ENCODE peak calls at places on chromosomes 16 and 17, in seven cellular contexts. J, E, I, G, B, N and K are unnamed samples.

GRCh38 chr16:72894291-72895151 is 153.4 kb downstream of the ZFHX3 start:
- DNase-seq in J (no peak), E (no peak), I (no peak), G (peak; percentile 77), B (no peak), N (no peak), K (no peak)

GRCh38 chr16:89737341-89738071 is 16.2 kb downstream of the ZNF276 start:
- DNase-seq in J (no peak), E (no peak), I (no peak), G (no peak), B (no peak), N (no peak), K (no peak)

GRCh38 chr17:76446449-76447231 is 6.3 kb downstream of the UBE2O start:
- DNase-seq in J (no peak), E (no peak), I (peak; percentile 75), G (peak; percentile 28), B (peak; percentile 84), N (no peak), K (peak; percentile 20)

GRCh38 chr17:57677301-57677700 is 67.8 kb downstream of the CCDC182 start:
- DNase-seq in J (no peak), E (no peak), I (no peak), G (no peak), B (no peak), N (no peak), K (no peak)

GRCh38 chr17:38660097-38661026 is 14.4 kb downstream of the EPOP start:
- DNase-seq in J (no peak), E (no peak), I (no peak), G (no peak), B (no peak), N (no peak), K (peak; percentile 45)

GRCh38 chr16:57764341-57765159 is 29.0 kb downstream of the KATNB1 start:
- DNase-seq in J (peak; percentile 95), E (peak; percentile 64), I (peak; percentile 90), G (peak; percentile 71), B (peak; percentile 46), N (peak; percentile 93), K (peak; percentile 81)

GRCh38 chr17:12386240-12386639 is 279.4 kb upstream of the MYOCD start:
- DNase-seq in J (no peak), E (no peak), I (no peak), G (no peak), B (no peak), N (no peak), K (no peak)

GRCh38 chr16:19167710-19168172 is 299 bp upstream of the SYT17 start:
- DNase-seq in J (peak; percentile 81), E (peak; percentile 50), I (peak; percentile 60), G (peak; percentile 65), B (peak; percentile 60), N (peak; percentile 93), K (peak; percentile 66)

GRCh38 chr16:50685456-50686058 is 4.4 kb upstream of the SNX20 start:
- DNase-seq in J (no peak), E (no peak), I (no peak), G (no peak), B (no peak), N (no peak), K (peak; percentile 87)

GRCh38 chr16:87264634-87265033 is 52.6 kb downstream of the C16orf95 start:
- DNase-seq in J (no peak), E (no peak), I (no peak), G (no peak), B (peak; percentile 46), N (no peak), K (no peak)

GRCh38 chr16:31134625-31135534 is 647 bp downstream of the PRSS8 start:
- DNase-seq in J (peak; percentile 63), E (no peak), I (no peak), G (no peak), B (no peak), N (no peak), K (peak; percentile 49)

GRCh38 chr17:41462705-41463104 is 4.5 kb downstream of the KRT32 start:
- DNase-seq in J (no peak), E (no peak), I (no peak), G (no peak), B (no peak), N (no peak), K (no peak)

GRCh38 chr17:79518330-79519151 is 92.3 kb downstream of the RBFOX3 start:
- DNase-seq in J (no peak), E (no peak), I (no peak), G (no peak), B (no peak), N (peak; percentile 71), K (no peak)

GRCh38 chr17:32569171-32570080 is 82.6 kb downstream of the CDK5R1 start:
- DNase-seq in J (no peak), E (no peak), I (no peak), G (peak; percentile 5), B (no peak), N (no peak), K (no peak)

GRCh38 chr17:12024332-12024731 is 3.7 kb downstream of the MAP2K4 start:
- DNase-seq in J (no peak), E (no peak), I (peak; percentile 68), G (no peak), B (peak; percentile 77), N (no peak), K (no peak)

GRCh38 chr16:27972500-27972899 is 91.0 kb downstream of the GSG1L start:
- DNase-seq in J (peak; percentile 62), E (no peak), I (peak; percentile 73), G (peak; percentile 49), B (peak; percentile 51), N (peak; percentile 59), K (peak; percentile 59)

GRCh38 chr17:62164712-62165377 is 99.8 kb upstream of the MED13 start:
- DNase-seq in J (no peak), E (no peak), I (no peak), G (no peak), B (no peak), N (no peak), K (no peak)

GRCh38 chr17:74354123-74354522 is 7.5 kb downstream of the BTBD17 start:
- DNase-seq in J (peak; percentile 88), E (no peak), I (peak; percentile 74), G (no peak), B (peak; percentile 67), N (peak; percentile 94), K (peak; percentile 78)

GRCh38 chr16:51120289-51121008 is 30.6 kb downstream of the SALL1 start:
- DNase-seq in J (no peak), E (no peak), I (no peak), G (no peak), B (peak; percentile 98), N (no peak), K (no peak)

GRCh38 chr17:3885970-3886369 is 6.9 kb downstream of the CAMKK1 start:
- DNase-seq in J (no peak), E (no peak), I (no peak), G (peak; percentile 29), B (no peak), N (no peak), K (peak; percentile 50)

GRCh38 chr17:77495575-77495974 is 354.8 kb downstream of the SEC14L1 start:
- DNase-seq in J (peak; percentile 4), E (no peak), I (no peak), G (no peak), B (no peak), N (peak; percentile 36), K (no peak)

GRCh38 chr16:3478242-3478925 is 16.9 kb downstream of the C16orf90 start:
- DNase-seq in J (no peak), E (no peak), I (no peak), G (no peak), B (no peak), N (no peak), K (no peak)

GRCh38 chr16:10655415-10655977 is 39.2 kb downstream of the TEKT5 start:
- DNase-seq in J (no peak), E (no peak), I (no peak), G (no peak), B (no peak), N (no peak), K (peak; percentile 34)

GRCh38 chr17:65283704-65284103 is 146.5 kb downstream of the RGS9 start:
- DNase-seq in J (no peak), E (no peak), I (no peak), G (peak; percentile 73), B (no peak), N (no peak), K (no peak)

GRCh38 chr16:57019746-57020145 is 30.4 kb downstream of the NLRC5 start:
- DNase-seq in J (no peak), E (no peak), I (no peak), G (no peak), B (no peak), N (no peak), K (no peak)

GRCh38 chr17:17181666-17182600 is 24.2 kb downstream of the PLD6 start:
- DNase-seq in J (no peak), E (no peak), I (no peak), G (no peak), B (no peak), N (no peak), K (no peak)

GRCh38 chr17:77208217-77208808 is 67.5 kb downstream of the SEC14L1 start:
- DNase-seq in J (peak; percentile 13), E (no peak), I (no peak), G (peak; percentile 78), B (peak; percentile 87), N (no peak), K (no peak)

GRCh38 chr17:8022358-8023038 is 16.4 kb upstream of the ALOX15B start:
- DNase-seq in J (no peak), E (no peak), I (no peak), G (no peak), B (no peak), N (no peak), K (no peak)

GRCh38 chr16:86571197-86571915 is 4.7 kb downstream of the FOXC2 start:
- DNase-seq in J (no peak), E (no peak), I (no peak), G (peak; percentile 57), B (no peak), N (no peak), K (no peak)

GRCh38 chr16:53115047-53115446 is 60.3 kb downstream of the CHD9 start:
- DNase-seq in J (no peak), E (no peak), I (no peak), G (no peak), B (no peak), N (no peak), K (no peak)
- TF ChIP-seq MAX in J (no peak), E (no peak), I (no peak), G (no peak), B (no peak), N (no peak), K (no peak)

GRCh38 chr16:84295203-84295850 is 649 bp downstream of the WFDC1 start:
- DNase-seq in J (no peak), E (no peak), I (no peak), G (no peak), B (no peak), N (peak; percentile 33), K (no peak)
- TF ChIP-seq MAX in J (no peak), E (no peak), I (no peak), G (no peak), B (no peak), N (no peak), K (no peak)

GRCh38 chr16:585351-585750 is 4.5 kb upstream of the RAB40C start:
- DNase-seq in J (no peak), E (no peak), I (no peak), G (no peak), B (peak; percentile 46), N (peak; percentile 83), K (no peak)
- TF ChIP-seq MAX in J (no peak), E (no peak), I (peak; percentile 34), G (no peak), B (no peak), N (no peak), K (no peak)

DNA sequence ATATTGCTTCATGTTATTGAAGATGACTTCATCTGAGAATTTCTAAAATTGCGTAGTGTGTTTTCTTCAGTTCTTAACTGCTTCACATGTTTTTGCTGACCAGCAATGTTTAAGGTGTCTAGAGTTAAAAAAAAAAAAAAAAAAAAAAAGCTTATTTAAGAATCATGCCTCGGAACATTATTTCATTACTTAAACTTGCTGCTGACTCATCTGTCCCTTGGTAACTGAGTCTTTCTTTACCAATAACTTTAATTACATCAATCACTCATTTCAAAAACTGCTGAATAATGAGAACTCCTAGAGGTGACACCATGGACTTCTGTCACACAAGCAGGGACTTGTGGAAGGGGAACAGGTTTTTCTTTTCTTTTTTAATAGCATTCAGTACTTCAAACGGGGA is 16.2 kb downstream of the IRX5 start:
- DNase-seq in J (no peak), E (no peak), I (no peak), G (no peak), B (no peak), N (no peak), K (no peak)
- TF ChIP-seq MAX in J (no peak), E (no peak), I (no peak), G (no peak), B (no peak), N (no peak), K (no peak)